ENCODE peak calls at places on chromosome 2, in five cellular contexts. C is SK-N-SH, U is cardiac muscle cell, O is left lung, X is GM13976. V is an unnamed sample.
A peak's percentile ranks its signal among the peaks of the same experiment; 100 is the strongest.

GRCh38 chr2:240520974-240521350 is 36.8 kb downstream of the ANKMY1 start:
- DNase-seq in C (no peak), U (no peak), O (no peak), X (no peak), V (no peak)

GRCh38 chr2:156343940-156344301 is 11.4 kb upstream of the NR4A2 start:
- DNase-seq in U (no peak), O (no peak), X (no peak), C (no peak), V (peak; percentile 45)

GRCh38 chr2:39991298-39991697 is 212.2 kb upstream of the THUMPD2 start:
- DNase-seq in X (no peak), C (no peak), O (no peak), U (peak; percentile 53), V (peak; percentile 31)

GRCh38 chr2:152363933-152364332 is 29.0 kb downstream of the FMNL2 start:
- DNase-seq in X (no peak), U (no peak), C (no peak), O (no peak), V (no peak)

GRCh38 chr2:238027591-238028415 is 33.0 kb upstream of the SCLY start:
- DNase-seq in U (no peak), C (no peak), O (no peak), X (no peak), V (no peak)

GRCh38 chr2:25362564-25363145 is 20.9 kb upstream of the DNMT3A start:
- DNase-seq in O (peak; percentile 80), X (peak; percentile 89), U (no peak), C (peak; percentile 34), V (no peak)

GRCh38 chr2:43100883-43101662 is 125.3 kb downstream of the ZFP36L2 start:
- DNase-seq in X (no peak), O (no peak), U (peak; percentile 63), C (no peak), V (no peak)

GRCh38 chr2:47034973-47035609 is 119.5 kb upstream of the MCFD2 start:
- DNase-seq in X (peak; percentile 52), U (no peak), O (peak; percentile 86), C (no peak), V (no peak)

GRCh38 chr2:37829616-37830385 is 95.3 kb upstream of the RMDN2 start:
- DNase-seq in O (no peak), X (no peak), C (no peak), U (no peak), V (no peak)

GRCh38 chr2:71607490-71607889 is 154.1 kb downstream of the DYSF start:
- DNase-seq in X (no peak), C (peak; percentile 15), O (peak; percentile 12), U (no peak), V (no peak)

GRCh38 chr2:119608553-119608952 is 64.3 kb downstream of the CFAP221 start:
- DNase-seq in O (no peak), X (no peak), C (no peak), U (no peak), V (no peak)

GRCh38 chr2:28274911-28275685 is 117.6 kb upstream of the FOSL2 start:
- DNase-seq in C (no peak), O (peak; percentile 38), U (peak; percentile 89), X (peak; percentile 14), V (peak; percentile 93)

GRCh38 chr2:73938761-73939352 is 12.2 kb downstream of the DGUOK start:
- DNase-seq in X (no peak), U (peak; percentile 49), C (peak; percentile 33), O (no peak), V (peak; percentile 73)

GRCh38 chr2:172680595-172681176 is 55.0 kb upstream of the RAPGEF4 start:
- DNase-seq in C (no peak), X (no peak), U (peak; percentile 47), O (no peak), V (no peak)

GRCh38 chr2:128533101-128533500 is 214.4 kb upstream of the HS6ST1 start:
- DNase-seq in O (no peak), X (no peak), U (no peak), C (no peak), V (no peak)

GRCh38 chr2:41495050-41495449 is 552.8 kb upstream of the PKDCC start:
- DNase-seq in U (no peak), X (no peak), O (no peak), C (no peak), V (no peak)

GRCh38 chr2:25558262-25558661 is 115.1 kb downstream of the DTNB start:
- DNase-seq in X (peak; percentile 82), C (no peak), O (no peak), U (peak; percentile 74), V (peak; percentile 75)

GRCh38 chr2:238127165-238128060 is 11.1 kb upstream of the KLHL30 start:
- DNase-seq in C (no peak), O (no peak), X (no peak), U (peak; percentile 74), V (peak; percentile 33)

DNA sequence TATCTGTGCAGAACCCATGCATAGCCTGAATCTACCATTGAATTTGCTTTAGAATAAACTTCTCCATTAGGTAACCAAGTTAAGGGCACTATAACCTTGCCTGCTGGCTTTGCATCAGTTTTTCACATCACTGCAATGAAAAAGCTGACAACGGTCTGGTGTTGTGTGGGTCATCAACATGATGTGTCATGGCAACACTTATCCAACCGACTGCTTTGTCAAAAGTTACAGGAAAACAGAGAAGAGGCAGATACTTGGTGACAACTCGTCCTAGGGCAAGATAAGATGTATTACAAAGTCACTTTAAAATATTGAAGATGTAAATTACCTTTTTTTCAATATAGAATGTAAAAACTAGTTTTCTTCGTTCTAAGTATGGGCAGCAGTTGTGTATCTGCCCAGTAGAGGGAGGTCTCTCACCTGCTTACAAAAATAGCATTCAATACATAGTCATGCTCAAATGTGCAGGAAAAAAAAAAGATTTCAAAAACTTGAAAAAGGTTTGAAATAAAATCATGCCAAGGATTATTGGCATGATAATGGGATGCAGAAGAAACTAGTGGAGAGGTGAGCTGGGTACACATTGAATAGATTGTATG is 96.3 kb downstream of the EVA1A start:
- DNase-seq in C (peak; percentile 38), U (peak; percentile 59), O (no peak), X (no peak), V (peak; percentile 8)
- TF ChIP-seq CTCF in C (peak; percentile 97), U (peak; percentile 88), O (peak; percentile 44), X (no peak), V (peak; percentile 90)

GRCh38 chr2:226446406-226447001 is 353.1 kb downstream of the IRS1 start:
- DNase-seq in O (no peak), C (no peak), X (no peak), U (peak; percentile 72), V (peak; percentile 79)

GRCh38 chr2:226443112-226443511 is 356.5 kb downstream of the IRS1 start:
- DNase-seq in U (no peak), C (no peak), X (no peak), O (no peak), V (no peak)

GRCh38 chr2:226447896-226448295 is 351.7 kb downstream of the IRS1 start:
- DNase-seq in C (no peak), U (no peak), O (no peak), X (no peak), V (peak; percentile 46)

GRCh38 chr2:226447338-226447885 is 352.2 kb downstream of the IRS1 start:
- DNase-seq in X (no peak), O (no peak), U (no peak), C (no peak), V (no peak)

GRCh38 chr2:226445216-226445861 is 354.3 kb downstream of the IRS1 start:
- DNase-seq in X (no peak), O (no peak), C (no peak), U (no peak), V (no peak)
- TF ChIP-seq CTCF in X (no peak), O (no peak), C (no peak), U (no peak), V (no peak)

GRCh38 chr2:45653125-45653524 is 1.6 kb downstream of the PRKCE start:
- DNase-seq in X (no peak), C (no peak), U (no peak), O (no peak), V (no peak)

GRCh38 chr2:45650851-45651414 is 542 bp upstream of the PRKCE start:
- DNase-seq in X (peak; percentile 93), C (peak; percentile 96), O (peak; percentile 92), U (peak; percentile 99), V (peak; percentile 98)

GRCh38 chr2:45651415-45652089 is at the start of gene PRKCE:
- DNase-seq in C (peak; percentile 91), U (no peak), O (peak; percentile 69), X (peak; percentile 53), V (no peak)

GRCh38 chr2:45653584-45653983 is 2.1 kb downstream of the PRKCE start:
- DNase-seq in X (no peak), C (no peak), U (peak; percentile 44), O (no peak), V (no peak)

DNA sequence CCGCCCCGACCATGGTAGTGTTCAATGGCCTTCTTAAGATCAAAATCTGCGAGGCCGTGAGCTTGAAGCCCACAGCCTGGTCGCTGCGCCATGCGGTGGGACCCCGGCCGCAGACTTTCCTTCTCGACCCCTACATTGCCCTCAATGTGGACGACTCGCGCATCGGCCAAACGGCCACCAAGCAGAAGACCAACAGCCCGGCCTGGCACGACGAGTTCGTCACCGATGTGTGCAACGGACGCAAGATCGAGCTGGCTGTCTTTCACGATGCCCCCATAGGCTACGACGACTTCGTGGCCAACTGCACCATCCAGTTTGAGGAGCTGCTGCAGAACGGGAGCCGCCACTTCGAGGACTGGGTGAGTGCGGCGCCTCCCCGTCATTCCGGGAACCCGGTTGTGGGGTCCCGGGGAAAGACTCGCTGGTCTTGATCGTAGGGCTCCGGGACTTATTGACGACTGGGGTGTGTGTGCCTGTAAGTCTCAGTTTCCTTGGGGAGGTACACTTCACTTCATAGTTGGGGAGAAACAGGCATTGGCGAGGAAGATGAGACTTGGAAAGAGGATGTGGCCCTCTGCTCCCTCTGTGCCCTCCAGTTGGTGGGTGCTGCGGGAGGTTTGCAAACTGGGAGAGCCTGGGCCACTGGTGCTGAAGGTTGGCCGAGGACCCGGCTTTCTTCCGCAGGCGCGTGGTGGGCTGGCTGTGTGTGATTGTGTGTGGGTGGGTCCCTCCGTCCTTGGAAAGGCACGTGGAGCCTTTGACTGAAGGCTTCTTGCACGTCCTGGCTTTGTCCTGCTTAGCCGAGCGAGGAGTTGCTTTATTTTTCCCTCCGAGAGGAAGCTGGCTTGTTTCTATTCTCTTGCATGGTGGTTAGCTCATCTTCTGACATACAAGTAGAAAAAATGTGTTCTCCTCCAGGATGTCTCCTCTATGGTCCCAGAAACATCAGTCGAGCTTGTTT is 895 bp downstream of the PRKCE start:
- DNase-seq in C (peak; percentile 43), O (peak; percentile 61), X (peak; percentile 42), U (peak; percentile 72), V (peak; percentile 34)
- TF ChIP-seq CTCF in C (no peak), O (no peak), X (no peak), U (no peak), V (no peak)

DNA sequence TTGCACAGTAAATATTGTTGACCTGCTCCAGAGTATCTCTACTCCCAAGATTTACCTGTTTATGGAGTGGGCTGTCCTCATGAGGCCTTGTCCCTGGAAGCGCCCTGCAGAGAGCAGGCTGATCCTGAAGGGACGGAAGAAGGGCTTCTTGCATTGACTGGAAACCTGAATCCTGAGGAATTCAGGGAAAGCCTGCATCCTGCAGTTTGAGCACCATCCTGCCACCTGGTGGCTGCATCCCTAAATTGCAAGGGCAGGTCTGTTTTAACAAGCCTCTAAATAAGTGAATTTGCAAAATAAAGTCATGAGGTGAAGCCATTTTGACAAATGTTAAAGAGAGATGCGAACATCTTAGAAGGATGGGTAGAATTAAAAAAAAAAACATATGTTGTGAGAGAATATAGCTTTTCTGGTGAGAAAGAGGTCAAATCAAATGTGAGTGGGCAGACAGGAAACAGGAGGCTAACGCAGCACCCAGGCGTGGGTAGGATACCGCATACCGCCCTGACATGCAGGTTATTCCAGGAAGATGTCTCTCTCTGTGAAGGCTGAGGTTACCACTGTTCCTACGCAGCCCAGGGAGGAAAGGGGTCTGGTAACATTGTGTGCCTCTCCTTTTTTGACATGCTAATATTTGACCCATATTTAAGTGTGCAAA is 754.9 kb downstream of the RNF144A start:
- DNase-seq in X (peak; percentile 23), U (peak; percentile 54), C (peak; percentile 49), O (peak; percentile 39), V (peak; percentile 21)
- TF ChIP-seq CTCF in X (peak; percentile 47), U (peak; percentile 56), C (peak; percentile 65), O (peak; percentile 77), V (peak; percentile 85)

GRCh38 chr2:31413876-31414550 is 529 bp downstream of the XDH start:
- DNase-seq in C (peak; percentile 27), O (no peak), X (no peak), U (no peak), V (no peak)
- TF ChIP-seq CTCF in C (peak; percentile 56), O (no peak), X (no peak), U (peak; percentile 6), V (peak; percentile 57)